ENCODE peak calls at places on chromosome 12, in six cellular contexts. H is body of pancreas, I is HCT116, Z is SK-N-SH, A is A549, E is colonic mucosa. M is an unnamed sample. For H3K4me1, the result is how much of the 10 kb centered on the place peaks cover.

GRCh38 chr12:58886474-58886873 is 33.8 kb downstream of the LRIG3 start:
- DNase-seq in H (no peak), I (no peak), Z (no peak), A (no peak), E (no peak), M (no peak)

GRCh38 chr12:41189395-41190251 is 1.5 kb downstream of the PDZRN4 start:
- DNase-seq in H (no peak), I (no peak), Z (peak), A (no peak), E (no peak), M (peak)

GRCh38 chr12:102756564-102756963 is 160.5 kb downstream of the PAH start:
- DNase-seq in H (no peak), I (no peak), Z (no peak), A (no peak), E (no peak), M (no peak)

GRCh38 chr12:62813031-62813829 is 121.7 kb downstream of the PPM1H start:
- DNase-seq in H (peak), I (peak), Z (peak), A (peak), E (peak), M (peak)

GRCh38 chr12:62919827-62920226 is 15.1 kb downstream of the PPM1H start:
- DNase-seq in H (no peak), I (no peak), Z (no peak), A (no peak), E (no peak), M (no peak)

GRCh38 chr12:127145929-127146789 is 1120.8 kb upstream of the TMEM132C start:
- DNase-seq in H (peak), I (peak), Z (peak), A (peak), E (peak), M (no peak)

GRCh38 chr12:49089831-49090773 is 4.5 kb downstream of the DHH start:
- DNase-seq in H (peak), I (no peak), Z (peak), A (no peak), E (no peak), M (peak)

GRCh38 chr12:127928615-127929014 is 338.4 kb upstream of the TMEM132C start:
- DNase-seq in H (no peak), I (no peak), Z (no peak), A (no peak), E (no peak), M (no peak)

GRCh38 chr12:120175062-120175461 is 19.5 kb downstream of the GCN1 start:
- DNase-seq in H (no peak), I (no peak), Z (no peak), A (no peak), E (no peak), M (no peak)

GRCh38 chr12:25364529-25365339 is 114.0 kb upstream of the KRAS start:
- DNase-seq in H (no peak), I (no peak), Z (peak), A (no peak), E (no peak), M (peak)

GRCh38 chr12:65695077-65695865 is 129.0 kb upstream of the HMGA2 start:
- DNase-seq in H (peak), I (peak), Z (no peak), A (peak), E (no peak), M (peak)

GRCh38 chr12:459430-460258 is at the start of gene B4GALNT3:
- DNase-seq in H (peak), I (peak), Z (peak), A (peak), E (peak), M (peak)

GRCh38 chr12:104521731-104522130 is 65.0 kb downstream of the CHST11 start:
- DNase-seq in H (no peak), I (no peak), Z (peak), A (no peak), E (no peak), M (no peak)

GRCh38 chr12:106814649-106815048 is 40.2 kb downstream of the RIC8B start:
- DNase-seq in H (no peak), I (no peak), Z (no peak), A (no peak), E (no peak), M (no peak)

GRCh38 chr12:13234045-13234641 is 37.6 kb downstream of the EMP1 start:
- DNase-seq in H (peak), I (peak), Z (peak), A (peak), E (peak), M (peak)

GRCh38 chr12:49553512-49554088 is 14.3 kb downstream of the MCRS1 start:
- DNase-seq in H (no peak), I (peak), Z (peak), A (peak), E (no peak), M (peak)

GRCh38 chr12:18690653-18691052 is 47.2 kb downstream of the PLCZ1 start:
- DNase-seq in H (no peak), I (peak), Z (no peak), A (peak), E (no peak), M (no peak)

GRCh38 chr12:2395352-2395977 is 342.7 kb downstream of the CACNA1C start:
- DNase-seq in H (peak), I (peak), Z (peak), A (peak), E (peak), M (peak)

GRCh38 chr12:105492591-105492990 is 162.1 kb downstream of the C12orf75 start:
- DNase-seq in H (no peak), I (no peak), Z (no peak), A (no peak), E (no peak), M (no peak)

GRCh38 chr12:105292705-105293104 is 37.8 kb upstream of the C12orf75 start:
- DNase-seq in H (no peak), I (no peak), Z (no peak), A (no peak), E (no peak), M (no peak)

GRCh38 chr12:64801381-64801780 is 23.1 kb upstream of the TBC1D30 start:
- DNase-seq in H (no peak), I (no peak), Z (peak), A (peak), E (no peak), M (no peak)

GRCh38 chr12:76195920-76196319 is 111.4 kb upstream of the NAP1L1 start:
- DNase-seq in H (no peak), I (no peak), Z (no peak), A (no peak), E (no peak), M (no peak)

GRCh38 chr12:3342051-3342450 is 149.0 kb upstream of the PRMT8 start:
- DNase-seq in H (peak), I (no peak), Z (peak), A (no peak), E (peak), M (peak)

DNA sequence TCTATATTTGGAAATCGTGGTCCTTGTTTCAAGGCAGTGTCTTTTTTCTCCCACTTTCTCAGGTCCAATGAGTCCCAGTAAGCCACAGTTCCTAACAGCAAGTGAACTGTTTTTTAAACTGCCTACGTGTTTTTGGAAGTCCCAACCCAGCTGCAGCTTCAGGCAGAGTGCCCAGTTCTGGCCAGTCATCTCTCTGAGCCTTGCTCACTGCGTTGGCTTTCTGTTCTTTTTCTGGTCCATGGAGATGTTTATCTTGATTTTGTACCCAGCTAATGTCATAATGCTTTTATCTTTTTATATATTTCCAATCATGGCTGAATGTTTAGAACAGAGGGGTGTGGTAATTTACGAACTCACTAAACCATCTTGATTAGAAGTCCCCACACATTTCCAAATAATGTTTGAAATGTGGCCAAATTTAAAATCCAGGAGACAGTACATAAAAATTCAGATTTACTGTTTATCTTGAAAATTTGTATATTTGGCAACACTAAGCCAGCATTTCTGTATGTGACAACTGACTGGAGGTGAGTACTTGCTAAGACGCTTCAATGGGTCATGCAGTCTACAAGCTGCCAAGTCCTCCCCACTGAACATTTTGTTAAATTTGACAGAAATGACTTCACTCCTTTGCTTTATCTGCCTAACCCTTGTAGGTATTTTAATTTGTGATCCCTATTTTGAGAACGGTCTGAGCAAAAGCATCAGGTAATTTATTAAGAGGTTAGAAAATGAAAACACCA is 46.1 kb upstream of the OTOGL start:
- DNase-seq in H (peak), I (no peak), Z (peak), A (no peak), E (peak), M (no peak)
- H3K4me1 ChIP-seq in H (under half), I (under half), Z (under half), A (under half), E (under half), M (under half)

GRCh38 chr12:69070319-69071090 is 137.5 kb upstream of the CPM start:
- DNase-seq in H (peak), I (peak), Z (peak), A (peak), E (peak), M (peak)
- H3K4me1 ChIP-seq in H (half or more), I (half or more), Z (under half), A (under half), E (under half), M (under half)

GRCh38 chr12:53603196-53603595 is 23.0 kb downstream of the ATF7 start:
- DNase-seq in H (no peak), I (no peak), Z (no peak), A (no peak), E (no peak), M (no peak)
- H3K4me1 ChIP-seq in H (under half), I (under half), Z (under half), A (under half), E (under half), M (under half)

GRCh38 chr12:110042260-110042659 is 6.1 kb downstream of the C12orf76 start:
- DNase-seq in H (no peak), I (no peak), Z (no peak), A (no peak), E (no peak), M (no peak)
- H3K4me1 ChIP-seq in H (under half), I (under half), Z (under half), A (half or more), E (under half), M (under half)

GRCh38 chr12:6223545-6223944 is 23.3 kb downstream of the CD9 start:
- DNase-seq in H (no peak), I (no peak), Z (no peak), A (no peak), E (no peak), M (no peak)

GRCh38 chr12:6224550-6224949 is 24.4 kb downstream of the CD9 start:
- DNase-seq in H (no peak), I (no peak), Z (no peak), A (no peak), E (no peak), M (no peak)

GRCh38 chr12:6219980-6220379 is 19.8 kb downstream of the CD9 start:
- DNase-seq in H (no peak), I (no peak), Z (no peak), A (no peak), E (no peak), M (no peak)

GRCh38 chr12:6221146-6221545 is 20.9 kb downstream of the CD9 start:
- DNase-seq in H (no peak), I (no peak), Z (no peak), A (no peak), E (no peak), M (no peak)

GRCh38 chr12:6222009-6222702 is 22.0 kb downstream of the CD9 start:
- DNase-seq in H (no peak), I (no peak), Z (no peak), A (no peak), E (peak), M (no peak)
- H3K4me1 ChIP-seq in H (under half), I (half or more), Z (under half), A (under half), E (half or more), M (under half)

GRCh38 chr12:108805136-108805535 is 52.2 kb downstream of the SSH1 start:
- DNase-seq in H (no peak), I (no peak), Z (no peak), A (no peak), E (no peak), M (no peak)
- H3K4me1 ChIP-seq in H (under half), I (under half), Z (under half), A (under half), E (under half), M (under half)

GRCh38 chr12:51000245-51000644 is 25.9 kb downstream of the SLC11A2 start:
- DNase-seq in H (no peak), I (no peak), Z (no peak), A (no peak), E (no peak), M (no peak)

GRCh38 chr12:51004504-51004903 is 21.7 kb downstream of the SLC11A2 start:
- DNase-seq in H (no peak), I (no peak), Z (no peak), A (no peak), E (no peak), M (peak)

GRCh38 chr12:51005671-51006070 is 20.5 kb downstream of the SLC11A2 start:
- DNase-seq in H (no peak), I (no peak), Z (no peak), A (no peak), E (no peak), M (peak)

GRCh38 chr12:50999139-50999538 is 27.0 kb downstream of the SLC11A2 start:
- DNase-seq in H (no peak), I (no peak), Z (no peak), A (no peak), E (no peak), M (no peak)

GRCh38 chr12:51001799-51002198 is 24.4 kb downstream of the SLC11A2 start:
- DNase-seq in H (no peak), I (no peak), Z (no peak), A (no peak), E (no peak), M (no peak)
- H3K4me1 ChIP-seq in H (under half), I (under half), Z (under half), A (under half), E (under half), M (under half)